ENCODE peak calls at places on chromosomes 6 and 20, in five cellular contexts. C is HTR-8/SVneo, R is choroid plexus epithelial cell, P is caudate nucleus, F is HFF-Myc. H is an unnamed sample.

GRCh38 chr6:46419576-46420002 is 71.7 kb downstream of the RCAN2 start:
- DNase-seq in C (peak), R (peak), P (peak), F (no peak), H (no peak)

GRCh38 chr6:32700391-32701040 is 34.1 kb upstream of the HLA-DQB1 start:
- DNase-seq in C (peak), R (peak), P (peak), F (peak), H (peak)

GRCh38 chr6:151475653-151476523 is 17.9 kb upstream of the CCDC170 start:
- DNase-seq in C (no peak), R (peak), P (peak), F (peak), H (peak)

GRCh38 chr6:129592516-129593232 is 117.3 kb downstream of the ARHGAP18 start:
- DNase-seq in C (no peak), R (no peak), P (no peak), F (no peak), H (no peak)

GRCh38 chr6:21608610-21609009 is 15.1 kb downstream of the SOX4 start:
- DNase-seq in C (no peak), R (peak), P (no peak), F (no peak), H (no peak)

GRCh38 chr6:135182120-135182992 is 1.2 kb downstream of the MYB start:
- DNase-seq in C (peak), R (no peak), P (peak), F (no peak), H (peak)

GRCh38 chr6:169895000-169895759 is 143.8 kb downstream of the ERMARD start:
- DNase-seq in C (no peak), R (no peak), P (no peak), F (no peak), H (no peak)

GRCh38 chr6:138803914-138804313 is 8.0 kb downstream of the ECT2L start:
- DNase-seq in C (no peak), R (no peak), P (no peak), F (no peak), H (no peak)

GRCh38 chr20:59774204-59774641 is 159.2 kb downstream of the SYCP2 start:
- DNase-seq in C (no peak), R (no peak), P (no peak), F (no peak), H (no peak)

GRCh38 chr6:82951389-82951788 is 114.3 kb downstream of the UBE3D start:
- DNase-seq in C (peak), R (no peak), P (no peak), F (no peak), H (no peak)

GRCh38 chr20:23061713-23062561 is 12.5 kb upstream of the THBD start:
- DNase-seq in C (peak), R (peak), P (peak), F (peak), H (no peak)

GRCh38 chr20:19971121-19971520 is 46.0 kb upstream of the NAA20 start:
- DNase-seq in C (no peak), R (no peak), P (no peak), F (no peak), H (no peak)

GRCh38 chr6:41189968-41190367 is 11.0 kb downstream of the TREML2 start:
- DNase-seq in C (no peak), R (no peak), P (no peak), F (no peak), H (no peak)

H was measured in CD4-positive, alpha-beta T cell.